ENCODE peak calls at places on chromosomes 7 and 10, in six cellular contexts. L is testis, C is body of pancreas, O is ovary, Z is left ventricle myocardium inferior, A is fibroblast of villous mesenchyme. U is an unnamed sample.

GRCh38 chr10:81081887-81082620 is 544.4 kb downstream of the SH2D4B start:
- DNase-seq in L (no peak), C (no peak), O (no peak), Z (no peak), A (no peak), U (no peak)

GRCh38 chr10:81179805-81180452 is 642.2 kb downstream of the SH2D4B start:
- DNase-seq in L (peak), C (no peak), O (no peak), Z (no peak), A (no peak), U (no peak)

GRCh38 chr10:15775513-15775912 is 55.8 kb upstream of the ITGA8 start:
- DNase-seq in L (no peak), C (no peak), O (no peak), Z (no peak), A (peak), U (peak)

GRCh38 chr7:19919156-19920085 is 146.0 kb upstream of the TMEM196 start:
- DNase-seq in L (no peak), C (no peak), O (no peak), Z (no peak), A (no peak), U (peak)

GRCh38 chr7:109282726-109283125 is 713.1 kb downstream of the DNAJB9 start:
- DNase-seq in L (no peak), C (no peak), O (no peak), Z (no peak), A (no peak), U (peak)

GRCh38 chr7:123748171-123748733 is 551 bp downstream of the WASL start:
- DNase-seq in L (no peak), C (peak), O (no peak), Z (peak), A (peak), U (peak)

GRCh38 chr7:26100940-26101339 is 51.1 kb upstream of the NFE2L3 start:
- DNase-seq in L (peak), C (no peak), O (no peak), Z (no peak), A (no peak), U (no peak)

GRCh38 chr7:144390481-144390880 is 13.0 kb downstream of the NOBOX start:
- DNase-seq in L (peak), C (no peak), O (no peak), Z (no peak), A (no peak), U (no peak)

GRCh38 chr7:96675548-96675947 is 34.1 kb downstream of the SEM1 start:
- DNase-seq in L (no peak), C (no peak), O (no peak), Z (no peak), A (no peak), U (peak)

GRCh38 chr7:73823257-73823656 is 7.5 kb upstream of the CLDN4 start:
- DNase-seq in L (no peak), C (no peak), O (no peak), Z (no peak), A (no peak), U (no peak)

GRCh38 chr10:90494183-90494582 is 363.7 kb downstream of the HTR7 start:
- DNase-seq in L (no peak), C (no peak), O (no peak), Z (no peak), A (no peak), U (no peak)

GRCh38 chr7:112942981-112943380 is 143.6 kb downstream of the GPR85 start:
- DNase-seq in L (no peak), C (no peak), O (no peak), Z (no peak), A (no peak), U (no peak)

GRCh38 chr7:35799846-35800717 is 775 bp upstream of the SEPTIN7 start:
- DNase-seq in L (peak), C (peak), O (peak), Z (peak), A (peak), U (no peak)

GRCh38 chr10:34932235-34932634 is 117.1 kb upstream of the PARD3 start:
- DNase-seq in L (no peak), C (no peak), O (no peak), Z (no peak), A (no peak), U (no peak)

GRCh38 chr10:97256356-97256755 is 36.1 kb downstream of the ARHGAP19 start:
- DNase-seq in L (no peak), C (no peak), O (no peak), Z (no peak), A (no peak), U (no peak)

GRCh38 chr7:128738570-128739047 is 550 bp upstream of the CALU start:
- DNase-seq in L (peak), C (no peak), O (no peak), Z (no peak), A (no peak), U (peak)

GRCh38 chr10:76998451-76998850 is 639.2 kb downstream of the KCNMA1 start:
- DNase-seq in L (no peak), C (no peak), O (no peak), Z (no peak), A (no peak), U (peak)

GRCh38 chr7:106071999-106072714 is 40.0 kb downstream of the SYPL1 start:
- DNase-seq in L (no peak), C (peak), O (no peak), Z (no peak), A (no peak), U (peak)
- H3K4me3 ChIP-seq in L (no peak), C (no peak), O (no peak), Z (no peak), A (no peak), U (no peak)

GRCh38 chr7:95342029-95342428 is 17.7 kb upstream of the PON1 start:
- DNase-seq in L (no peak), C (no peak), O (no peak), Z (no peak), A (no peak), U (no peak)
- TF ChIP-seq CTCF in L (no peak), C (no peak), O (no peak), Z (no peak), A (no peak), U (no peak)

GRCh38 chr10:43393606-43394360 is 15.2 kb downstream of the HNRNPF start:
- DNase-seq in L (no peak), C (no peak), O (no peak), Z (no peak), A (no peak), U (no peak)

GRCh38 chr10:43396061-43396927 is 12.7 kb downstream of the HNRNPF start:
- DNase-seq in L (peak), C (peak), O (peak), Z (peak), A (peak), U (peak)

GRCh38 chr10:43395571-43396060 is 13.4 kb downstream of the HNRNPF start:
- DNase-seq in L (no peak), C (no peak), O (peak), Z (no peak), A (peak), U (peak)

GRCh38 chr10:43392757-43393156 is 16.2 kb downstream of the HNRNPF start:
- DNase-seq in L (no peak), C (no peak), O (no peak), Z (no peak), A (no peak), U (no peak)

DNA sequence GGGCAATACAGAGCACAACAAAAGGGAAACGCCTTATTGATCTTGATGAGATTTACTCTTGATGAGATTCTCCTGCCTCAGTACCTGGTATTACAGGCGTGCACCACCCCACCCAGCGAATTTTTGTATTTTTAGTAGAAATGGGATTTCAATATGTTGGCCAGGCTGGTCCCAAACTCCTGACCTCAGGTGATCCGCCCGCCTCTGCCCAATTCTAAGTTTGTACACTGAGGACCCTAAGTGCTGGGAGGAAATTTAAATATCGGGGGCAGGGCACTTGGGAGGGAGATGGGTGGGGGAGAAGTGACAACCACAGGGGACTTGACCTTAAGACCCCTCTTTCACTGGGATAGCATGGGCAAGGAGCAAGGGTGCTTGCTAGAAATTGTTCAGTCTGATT is 14.1 kb downstream of the HNRNPF start:
- DNase-seq in L (no peak), C (no peak), O (no peak), Z (no peak), A (no peak), U (no peak)
- H3K4me3 ChIP-seq in L (no peak), C (no peak), O (no peak), Z (peak), A (no peak), U (peak)

GRCh38 chr7:43353902-43354301 is 229.0 kb upstream of the STK17A start:
- DNase-seq in L (no peak), C (no peak), O (no peak), Z (no peak), A (no peak), U (no peak)
- TF ChIP-seq CTCF in L (no peak), C (no peak), O (no peak), Z (no peak), A (no peak), U (no peak)

GRCh38 chr10:104274762-104275721 is 6.1 kb downstream of the GSTO2 start:
- DNase-seq in L (peak), C (peak), O (peak), Z (no peak), A (peak), U (peak)
- H3K4me3 ChIP-seq in L (peak), C (peak), O (peak), Z (no peak), A (peak), U (peak)

GRCh38 chr10:49592726-49593563 is 17.2 kb upstream of the SLC18A3 start:
- DNase-seq in L (peak), C (peak), O (no peak), Z (no peak), A (peak), U (peak)
- TF ChIP-seq CTCF in L (peak), C (peak), O (no peak), Z (peak), A (peak), U (peak)